ENCODE peak calls at places on chromosomes 13 and 19, in five cellular contexts. I, N, S, T and Q are unnamed samples.

GRCh38 chr19:21568816-21569496 is 63.6 kb downstream of the ZNF429 start:
- DNase-seq in I (no peak), N (no peak), S (peak), T (peak), Q (peak)

GRCh38 chr19:7926021-7926726 is at the start of gene CTXN1:
- DNase-seq in I (peak), N (peak), S (no peak), T (peak), Q (peak)

GRCh38 chr19:44212865-44213346 is 574 bp downstream of the ZNF227 start:
- DNase-seq in I (no peak), N (no peak), S (peak), T (peak), Q (peak)

GRCh38 chr13:60765700-60766411 is 368.8 kb downstream of the TDRD3 start:
- DNase-seq in I (no peak), N (no peak), S (no peak), T (peak), Q (no peak)

GRCh38 chr13:53112522-53112921 is 83.9 kb downstream of the OLFM4 start:
- DNase-seq in I (no peak), N (no peak), S (no peak), T (no peak), Q (no peak)

GRCh38 chr19:54790711-54791110 is 12.7 kb upstream of the KIR2DL4 start:
- DNase-seq in I (no peak), N (no peak), S (no peak), T (no peak), Q (no peak)

GRCh38 chr19:51497666-51498065 is 3.9 kb downstream of the SIGLEC12 start:
- DNase-seq in I (no peak), N (no peak), S (no peak), T (no peak), Q (no peak)

GRCh38 chr13:33518442-33518841 is 232.9 kb upstream of the STARD13 start:
- DNase-seq in I (no peak), N (no peak), S (no peak), T (no peak), Q (no peak)

GRCh38 chr13:102707465-102707864 is 12.6 kb upstream of the METTL21C start:
- DNase-seq in I (no peak), N (no peak), S (no peak), T (peak), Q (peak)

GRCh38 chr19:30087381-30088138 is 145.5 kb downstream of the URI1 start:
- DNase-seq in I (no peak), N (no peak), S (no peak), T (no peak), Q (no peak)

GRCh38 chr13:43965446-43965845 is 85.7 kb downstream of the LACC1 start:
- DNase-seq in I (no peak), N (no peak), S (no peak), T (no peak), Q (no peak)

GRCh38 chr13:42497798-42498197 is 76.2 kb upstream of the TNFSF11 start:
- DNase-seq in I (no peak), N (no peak), S (no peak), T (peak), Q (peak)

GRCh38 chr13:70324519-70324918 is 216.3 kb upstream of the KLHL1 start:
- DNase-seq in I (no peak), N (no peak), S (no peak), T (no peak), Q (no peak)

GRCh38 chr19:39949026-39949747 is 14.8 kb upstream of the FCGBP start:
- DNase-seq in I (no peak), N (no peak), S (no peak), T (no peak), Q (no peak)

GRCh38 chr19:16473875-16474397 is 2.2 kb upstream of the EPS15L1 start:
- DNase-seq in I (no peak), N (no peak), S (no peak), T (peak), Q (no peak)

GRCh38 chr13:80265348-80265747 is 75.6 kb downstream of the SPRY2 start:
- DNase-seq in I (no peak), N (no peak), S (no peak), T (peak), Q (no peak)
- H3K4me3 ChIP-seq in I (no peak), N (no peak), S (no peak), T (no peak), Q (no peak)

GRCh38 chr19:53068834-53069233 is 24.3 kb downstream of the ERVV-2 start:
- DNase-seq in I (no peak), N (no peak), S (no peak), T (no peak), Q (no peak)

GRCh38 chr19:53068199-53068598 is 23.7 kb downstream of the ERVV-2 start:
- DNase-seq in I (no peak), N (no peak), S (no peak), T (no peak), Q (no peak)
- H3K4me3 ChIP-seq in I (no peak), N (no peak), S (no peak), T (no peak), Q (no peak)

GRCh38 chr13:109346060-109346459 is 440.3 kb downstream of the IRS2 start:
- DNase-seq in I (peak), N (no peak), S (no peak), T (no peak), Q (no peak)
- H3K4me3 ChIP-seq in I (peak), N (no peak), S (no peak), T (no peak), Q (no peak)

GRCh38 chr13:34750078-34750703 is 191.9 kb upstream of the NBEA start:
- DNase-seq in I (peak), N (peak), S (peak), T (peak), Q (no peak)
- H3K4me3 ChIP-seq in I (peak), N (peak), S (peak), T (peak), Q (no peak)

DNA sequence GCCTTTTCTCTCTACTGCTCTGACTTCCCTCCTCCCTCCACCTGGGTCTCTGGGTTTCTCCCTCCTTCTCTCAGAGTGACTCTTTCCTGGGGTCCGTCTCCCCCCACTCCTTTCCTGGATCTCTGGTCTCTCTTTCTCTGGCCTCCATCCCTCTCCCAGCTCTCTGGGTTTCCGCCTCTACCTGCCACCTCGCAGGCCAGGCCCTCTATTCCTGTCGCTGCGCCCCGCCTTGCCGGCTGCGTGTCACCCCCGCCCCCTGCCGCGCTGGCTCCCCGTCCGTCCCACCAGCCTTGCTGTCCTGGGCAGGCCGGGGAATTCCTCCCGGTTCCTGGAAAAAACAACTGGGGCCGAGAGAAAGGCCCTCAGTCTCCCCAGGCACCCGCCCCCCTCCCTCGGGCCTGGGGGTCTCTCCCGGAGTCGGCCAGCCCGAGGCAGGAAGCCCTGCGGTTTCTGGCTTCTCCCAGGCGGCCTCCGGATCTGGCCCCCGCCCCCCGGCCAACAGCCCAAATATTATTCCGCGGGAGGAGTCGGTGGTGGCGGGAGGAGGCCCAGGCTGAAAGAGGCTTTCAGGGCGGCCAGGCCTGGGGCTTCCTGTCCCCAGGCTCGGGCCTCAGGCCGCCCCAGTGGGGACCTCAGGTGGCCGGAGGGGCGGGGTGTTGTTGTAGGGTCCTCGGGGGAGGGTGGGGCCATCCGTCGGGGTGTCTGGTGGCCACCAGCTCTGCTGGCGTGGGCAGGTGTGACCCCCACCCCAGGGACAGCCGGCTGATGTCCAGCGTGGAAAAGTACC is 9.3 kb downstream of the IRF2BP1 start:
- DNase-seq in I (no peak), N (no peak), S (peak), T (peak), Q (no peak)
- H3K4me3 ChIP-seq in I (no peak), N (no peak), S (peak), T (peak), Q (no peak)

GRCh38 chr13:37868691-37869505 is 674 bp downstream of the TRPC4 start:
- DNase-seq in I (no peak), N (peak), S (no peak), T (peak), Q (peak)
- H3K4me3 ChIP-seq in I (no peak), N (peak), S (peak), T (peak), Q (peak)

DNA sequence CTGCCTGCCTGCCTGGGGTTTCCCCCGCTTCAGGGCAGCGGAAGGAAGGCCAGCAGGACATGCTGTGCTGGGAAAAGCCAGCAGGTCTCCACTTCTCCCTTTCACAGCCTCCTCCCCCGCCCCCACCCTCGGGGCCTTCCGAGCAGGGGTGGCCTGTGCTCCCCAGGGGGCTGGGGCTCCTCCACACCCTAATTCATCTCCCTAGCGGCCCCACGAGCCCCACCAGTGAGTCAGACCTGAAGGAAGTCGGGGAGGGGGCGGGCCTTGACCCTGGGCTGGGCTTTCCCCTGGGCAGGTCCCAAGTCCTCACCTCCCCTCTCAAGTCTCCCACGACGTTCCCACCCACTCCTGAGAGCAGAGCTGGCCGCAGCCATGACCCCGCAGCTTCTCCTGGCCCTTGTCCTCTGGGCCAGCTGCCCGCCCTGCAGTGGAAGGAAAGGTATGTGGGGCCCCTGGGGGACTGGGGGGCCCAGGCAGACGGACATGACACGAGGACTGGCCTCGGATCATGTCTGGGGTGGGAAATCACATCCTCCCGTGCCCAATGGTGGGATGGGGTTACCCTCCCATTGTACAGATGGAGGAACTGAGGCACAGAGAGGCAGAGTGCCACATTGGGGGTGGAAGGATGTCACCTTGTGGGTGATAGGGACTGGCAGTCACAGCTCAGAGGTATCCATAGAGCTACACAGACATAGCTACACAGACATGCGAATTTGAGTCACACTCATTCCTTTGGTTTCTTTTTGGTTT is at the start of gene EBI3:
- DNase-seq in I (no peak), N (no peak), S (no peak), T (peak), Q (peak)
- H3K4me3 ChIP-seq in I (no peak), N (no peak), S (no peak), T (no peak), Q (no peak)

GRCh38 chr19:708154-709141 is at the start of gene PALM:
- DNase-seq in I (peak), N (peak), S (no peak), T (peak), Q (no peak)

GRCh38 chr19:704447-704741 is 4.3 kb upstream of the PALM start:
- DNase-seq in I (no peak), N (no peak), S (no peak), T (no peak), Q (no peak)

GRCh38 chr19:703329-703650 is 5.4 kb upstream of the PALM start:
- DNase-seq in I (no peak), N (no peak), S (no peak), T (no peak), Q (no peak)

GRCh38 chr19:709196-709964 is 645 bp downstream of the PALM start:
- DNase-seq in I (no peak), N (no peak), S (no peak), T (no peak), Q (no peak)

GRCh38 chr19:703651-704446 is 4.9 kb upstream of the PALM start:
- DNase-seq in I (peak), N (peak), S (peak), T (peak), Q (peak)
- H3K4me3 ChIP-seq in I (no peak), N (peak), S (peak), T (peak), Q (no peak)

DNA sequence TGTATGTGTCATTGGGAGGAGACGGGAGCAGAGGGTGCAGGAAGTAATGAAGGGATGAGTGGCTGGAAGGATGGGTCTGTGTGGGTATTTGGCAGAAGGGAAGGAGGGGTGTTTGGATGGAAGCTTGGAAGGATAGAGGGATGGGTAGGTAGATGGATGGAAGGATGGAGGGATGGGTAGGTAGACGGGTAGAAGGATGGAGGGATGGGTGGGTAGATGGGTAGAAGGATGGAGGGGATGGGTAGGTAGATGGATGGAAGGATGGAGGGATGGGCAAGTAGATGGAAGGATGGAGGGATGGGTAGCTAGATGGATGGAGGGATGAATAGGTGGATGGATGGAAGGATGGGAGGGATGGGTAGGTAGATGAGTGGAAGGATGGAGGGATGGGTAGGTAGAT is 41.7 kb upstream of the EHD2 start:
- DNase-seq in I (no peak), N (no peak), S (no peak), T (no peak), Q (no peak)
- H3K4me3 ChIP-seq in I (no peak), N (no peak), S (no peak), T (no peak), Q (no peak)

GRCh38 chr19:19647037-19647835 is 3.8 kb upstream of the GMIP start:
- DNase-seq in I (no peak), N (no peak), S (no peak), T (no peak), Q (no peak)

GRCh38 chr19:19643158-19644053 is at the start of gene GMIP:
- DNase-seq in I (peak), N (peak), S (peak), T (peak), Q (peak)

GRCh38 chr19:19645233-19645870 is 1.9 kb upstream of the GMIP start:
- DNase-seq in I (no peak), N (no peak), S (no peak), T (no peak), Q (no peak)

GRCh38 chr19:19642506-19643157 is 825 bp downstream of the GMIP start:
- DNase-seq in I (peak), N (no peak), S (no peak), T (no peak), Q (no peak)

GRCh38 chr19:19644054-19644388 is 564 bp upstream of the GMIP start:
- DNase-seq in I (no peak), N (no peak), S (no peak), T (no peak), Q (no peak)
- H3K4me3 ChIP-seq in I (no peak), N (no peak), S (peak), T (peak), Q (no peak)